ENCODE peak calls at places on chromosomes 11 and 22, in four cellular contexts. E is AG04450, R is ascending aorta, C is lower lobe of right lung. B is an unnamed sample. For H3K9me3, the result is how much of the 10 kb centered on the place peaks cover.

GRCh38 chr11:13535819-13536218 is 40.0 kb upstream of the PTH start:
- DNase-seq in E (no peak), R (no peak), C (no peak), B (no peak)

GRCh38 chr11:93329936-93330445 is 551 bp upstream of the DEUP1 start:
- DNase-seq in E (no peak), R (no peak), C (no peak), B (no peak)

GRCh38 chr22:46619830-46620501 is at the start of gene GRAMD4:
- DNase-seq in E (no peak), R (no peak), C (no peak), B (peak)

GRCh38 chr11:106925245-106925644 is 93.0 kb downstream of the GUCY1A2 start:
- DNase-seq in E (no peak), R (no peak), C (no peak), B (no peak)

GRCh38 chr22:26769663-26770062 is 112.3 kb downstream of the MIAT start:
- DNase-seq in E (no peak), R (no peak), C (no peak), B (no peak)

GRCh38 chr11:56906683-56907148 is 82.0 kb upstream of the OR5AK2 start:
- DNase-seq in E (no peak), R (no peak), C (no peak), B (no peak)

GRCh38 chr22:31250740-31251330 is 38.7 kb downstream of the LIMK2 start:
- DNase-seq in E (no peak), R (no peak), C (no peak), B (no peak)

GRCh38 chr11:103863497-103863896 is 172.9 kb upstream of the DDI1 start:
- DNase-seq in E (peak), R (no peak), C (no peak), B (no peak)

GRCh38 chr11:68066742-68067141 is 27.9 kb downstream of the TCIRG1 start:
- DNase-seq in E (no peak), R (no peak), C (no peak), B (no peak)

GRCh38 chr22:45320326-45320976 is 10.7 kb downstream of the FAM118A start:
- DNase-seq in E (peak), R (no peak), C (no peak), B (peak)

GRCh38 chr11:109697140-109697843 is 275.3 kb downstream of the C11orf87 start:
- DNase-seq in E (peak), R (no peak), C (no peak), B (no peak)

GRCh38 chr11:95680169-95680929 is 109.2 kb downstream of the FAM76B start:
- DNase-seq in E (peak), R (no peak), C (no peak), B (no peak)

GRCh38 chr22:45868586-45869443 is 108.1 kb downstream of the WNT7B start:
- DNase-seq in E (no peak), R (no peak), C (peak), B (no peak)

GRCh38 chr11:122523841-122524531 is 131.5 kb upstream of the UBASH3B start:
- DNase-seq in E (no peak), R (no peak), C (no peak), B (no peak)

GRCh38 chr11:61082931-61083531 is 19.3 kb upstream of the CD5 start:
- DNase-seq in E (no peak), R (no peak), C (no peak), B (no peak)

GRCh38 chr11:121886005-121886739 is 229.8 kb downstream of the BLID start:
- DNase-seq in E (no peak), R (peak), C (no peak), B (peak)

GRCh38 chr11:35145249-35145648 is 6.3 kb downstream of the CD44 start:
- DNase-seq in E (no peak), R (no peak), C (no peak), B (peak)
- H3K27ac ChIP-seq in E (peak), R (no peak), C (peak), B (no peak)

GRCh38 chr22:22103078-22103593 is 120.5 kb upstream of the TOP3B start:
- DNase-seq in E (no peak), R (no peak), C (no peak), B (no peak)
- TF ChIP-seq CTCF in E (peak), R (no peak), C (peak), B (peak)

GRCh38 chr11:48272551-48273080 is 9.0 kb downstream of the OR4X1 start:
- DNase-seq in E (no peak), R (no peak), C (no peak), B (no peak)
- H3K9me3 ChIP-seq in E (under half), R (under half), C (under half), B (under half)

DNA sequence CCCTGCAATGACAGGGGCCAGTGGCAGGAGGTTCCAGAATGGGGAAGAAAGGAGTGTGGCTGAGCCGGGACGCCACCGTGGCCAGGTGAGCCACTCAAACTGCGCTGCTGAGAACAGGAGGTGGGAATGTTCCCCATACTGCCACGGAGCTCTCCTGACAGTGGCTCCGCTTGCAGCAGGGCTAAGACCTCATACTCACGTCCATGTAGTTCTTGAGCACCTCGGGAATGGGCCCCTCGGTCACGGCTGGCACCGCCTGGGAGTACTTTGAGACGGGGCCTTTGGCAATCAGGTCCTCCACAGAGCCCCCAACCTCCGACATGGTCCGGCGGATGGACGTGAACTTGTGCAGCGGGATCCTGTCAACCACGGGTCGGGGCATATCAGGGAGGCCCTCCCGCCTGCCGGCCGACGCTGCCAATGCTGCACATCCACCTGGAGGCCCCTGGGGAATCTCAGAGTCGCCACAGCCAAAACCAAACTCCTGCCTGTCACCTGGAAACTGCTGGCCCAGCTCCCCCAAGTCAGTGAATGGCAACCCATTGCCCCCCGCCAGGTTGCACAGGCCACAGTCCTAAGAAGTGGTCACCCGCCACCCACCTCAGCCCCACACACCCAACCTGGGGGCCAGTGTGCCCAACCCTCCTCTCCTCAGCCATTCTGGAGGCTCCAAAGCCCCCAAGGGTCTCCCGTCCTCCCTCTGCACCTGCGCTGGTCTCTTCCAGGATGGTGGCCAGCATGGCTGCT is 2.4 kb downstream of the CTSD start:
- DNase-seq in E (no peak), R (no peak), C (peak), B (peak)
- H3K27ac ChIP-seq in E (no peak), R (peak), C (peak), B (peak)

GRCh38 chr11:75350743-75351540 is 519 bp downstream of the ARRB1 start:
- DNase-seq in E (no peak), R (peak), C (peak), B (peak)
- TF ChIP-seq CTCF in E (peak), R (no peak), C (peak), B (no peak)

DNA sequence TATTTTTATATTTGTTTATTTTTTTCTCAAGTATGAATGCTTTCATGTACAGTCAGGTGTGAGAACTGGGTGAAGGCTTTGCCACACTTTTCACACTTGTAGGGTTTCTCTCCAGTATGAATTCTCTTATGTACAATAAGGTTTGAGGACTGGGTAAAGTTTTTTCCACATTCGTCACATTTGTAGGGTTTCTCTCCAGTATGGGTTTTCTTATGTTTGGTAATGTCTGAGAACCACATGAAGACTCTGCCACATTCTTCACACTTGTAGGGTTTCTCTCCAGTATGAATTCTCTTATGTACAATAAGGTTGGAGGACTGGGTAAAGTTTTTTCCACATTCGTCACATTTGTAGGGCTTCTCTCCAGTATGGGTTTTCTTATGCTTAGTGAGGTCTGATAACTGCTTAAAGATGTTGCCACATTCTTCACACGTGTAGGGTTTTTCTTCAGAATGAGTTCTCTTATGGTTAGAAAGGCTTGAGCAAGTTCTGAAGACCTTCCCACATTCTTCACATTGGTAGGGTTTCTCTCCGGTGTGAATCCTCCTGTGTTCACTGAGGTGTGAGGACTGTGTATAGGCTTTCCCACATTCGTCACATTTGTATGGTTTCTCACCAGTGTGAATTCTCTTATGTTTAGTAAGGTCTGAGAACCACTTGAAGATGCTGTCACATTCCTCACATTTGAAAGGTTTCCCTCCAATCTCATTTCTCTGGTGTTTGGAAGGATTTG is 19.7 kb downstream of the ZNF195 start:
- DNase-seq in E (no peak), R (no peak), C (no peak), B (no peak)
- H3K9me3 ChIP-seq in E (half or more), R (half or more), C (half or more), B (half or more)

GRCh38 chr22:18031670-18032454 is 7.5 kb upstream of the MICAL3 start:
- DNase-seq in E (peak), R (no peak), C (no peak), B (peak)

GRCh38 chr22:18035740-18036139 is 11.4 kb upstream of the MICAL3 start:
- DNase-seq in E (no peak), R (no peak), C (peak), B (peak)

GRCh38 chr22:18032455-18033101 is 8.2 kb upstream of the MICAL3 start:
- DNase-seq in E (no peak), R (no peak), C (no peak), B (no peak)

GRCh38 chr22:18033204-18033998 is 9.0 kb upstream of the MICAL3 start:
- DNase-seq in E (no peak), R (no peak), C (no peak), B (no peak)

DNA sequence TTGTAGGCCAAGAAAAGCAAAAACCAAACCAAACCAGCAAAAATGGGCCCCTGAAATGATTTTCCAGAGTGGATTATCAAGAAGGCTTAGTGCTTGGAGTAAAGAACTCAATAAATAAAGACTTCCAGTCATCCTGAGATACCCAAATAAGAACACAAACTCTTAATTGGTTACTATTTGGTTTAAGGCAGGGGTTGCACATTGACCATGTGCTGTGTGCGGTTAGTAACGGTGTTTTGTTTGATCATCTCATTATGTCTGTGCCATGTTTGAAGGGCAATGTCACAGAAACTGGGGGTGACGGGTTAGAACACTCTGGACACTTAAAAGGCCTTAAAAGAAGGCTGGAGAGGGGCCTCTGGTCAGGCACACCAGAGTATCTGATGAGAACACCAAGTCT is 9.7 kb upstream of the MICAL3 start:
- DNase-seq in E (no peak), R (no peak), C (no peak), B (no peak)
- H3K27ac ChIP-seq in E (no peak), R (peak), C (no peak), B (peak)

GRCh38 chr22:22148905-22149304 is 95.7 kb upstream of the VPREB1 start:
- DNase-seq in E (no peak), R (no peak), C (no peak), B (no peak)

GRCh38 chr22:22141031-22141430 is 103.6 kb upstream of the VPREB1 start:
- DNase-seq in E (no peak), R (no peak), C (no peak), B (no peak)

GRCh38 chr22:22141771-22142591 is 102.6 kb upstream of the VPREB1 start:
- DNase-seq in E (no peak), R (no peak), C (no peak), B (no peak)

GRCh38 chr22:22143448-22143847 is 101.1 kb upstream of the VPREB1 start:
- DNase-seq in E (no peak), R (no peak), C (no peak), B (no peak)

DNA sequence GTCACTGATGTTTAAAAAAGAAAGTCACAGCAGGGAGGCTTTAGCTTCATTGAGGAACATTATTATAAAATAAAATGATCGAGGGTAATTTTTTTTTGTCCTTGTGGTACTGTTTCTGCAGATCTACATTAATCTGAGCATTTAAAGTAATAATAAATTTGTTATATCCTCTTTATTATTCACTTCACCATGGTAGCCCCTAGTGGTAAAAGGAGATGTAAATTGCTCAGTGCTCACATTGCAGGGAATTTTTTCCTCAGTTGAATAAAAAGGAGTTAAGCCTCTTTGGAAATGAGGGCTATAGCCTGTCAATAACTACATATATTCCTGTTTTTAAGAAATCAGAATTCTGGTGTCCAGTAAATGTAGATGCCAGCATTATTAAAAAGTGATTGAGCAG is 99.7 kb upstream of the VPREB1 start:
- DNase-seq in E (no peak), R (no peak), C (no peak), B (no peak)
- TF ChIP-seq CTCF in E (peak), R (no peak), C (no peak), B (no peak)